ENCODE peak calls at places on chromosomes 1 and 21, in four cellular contexts. Q is WTC11, B is K562, X is HepG2. R is an unnamed sample.
A peak's percentile ranks its signal among the peaks of the same experiment; 100 is the strongest.

GRCh38 chr1:15848929-15849774 is 1.6 kb downstream of the SPEN start:
- DNase-seq in Q (peak; percentile 88), X (peak; percentile 88), B (peak; percentile 65), R (no peak)

GRCh38 chr1:2406451-2407041 is 5.8 kb downstream of the PEX10 start:
- DNase-seq in B (no peak), Q (peak; percentile 43), X (no peak), R (no peak)

GRCh38 chr1:1230656-1231399 is 973 bp downstream of the SDF4 start:
- DNase-seq in B (peak; percentile 68), X (peak; percentile 60), Q (no peak), R (no peak)

GRCh38 chr1:105210747-105211146 is 1461.0 kb downstream of the AMY1C start:
- DNase-seq in B (no peak), X (no peak), Q (no peak), R (no peak)

GRCh38 chr1:3038113-3038551 is 16.9 kb downstream of the ACTRT2 start:
- DNase-seq in B (no peak), Q (no peak), X (no peak), R (no peak)

GRCh38 chr1:97351846-97352245 is 569.0 kb downstream of the DPYD start:
- DNase-seq in B (no peak), Q (no peak), X (no peak), R (no peak)

GRCh38 chr1:99331083-99331482 is 66.8 kb downstream of the PLPPR4 start:
- DNase-seq in B (no peak), Q (no peak), X (no peak), R (no peak)

GRCh38 chr1:176919386-176920378 is 244.8 kb downstream of the ASTN1 start:
- DNase-seq in X (no peak), B (no peak), Q (no peak), R (no peak)

GRCh38 chr1:93703649-93704048 is 22.0 kb upstream of the BCAR3 start:
- DNase-seq in Q (no peak), X (peak; percentile 83), B (peak; percentile 45), R (no peak)

GRCh38 chr1:30816211-30817082 is 58.9 kb upstream of the LAPTM5 start:
- DNase-seq in Q (peak; percentile 91), X (no peak), B (no peak), R (no peak)

GRCh38 chr1:30618335-30618747 is 105.0 kb downstream of the MATN1 start:
- DNase-seq in X (no peak), B (no peak), Q (no peak), R (no peak)

GRCh38 chr1:44827197-44828002 is 15.7 kb downstream of the PTCH2 start:
- DNase-seq in X (peak; percentile 84), Q (peak; percentile 68), B (peak; percentile 48), R (no peak)

GRCh38 chr1:50780797-50781196 is 179.3 kb downstream of the FAF1 start:
- DNase-seq in Q (no peak), B (no peak), X (no peak), R (no peak)

GRCh38 chr1:204128964-204129896 is 22.6 kb downstream of the ETNK2 start:
- DNase-seq in X (no peak), B (peak; percentile 92), Q (peak; percentile 77), R (no peak)

GRCh38 chr1:164617607-164618564 is 58.9 kb downstream of the PBX1 start:
- DNase-seq in Q (peak; percentile 71), B (peak; percentile 34), X (peak; percentile 23), R (no peak)

GRCh38 chr1:2352341-2353214 is 38.8 kb downstream of the MORN1 start:
- DNase-seq in B (no peak), Q (no peak), X (no peak), R (no peak)

GRCh38 chr1:93471911-93472310 is 24.0 kb downstream of the FNBP1L start:
- DNase-seq in X (no peak), Q (no peak), B (no peak), R (no peak)

GRCh38 chr1:22821027-22821426 is 110.4 kb downstream of the EPHB2 start:
- DNase-seq in Q (no peak), X (no peak), B (no peak), R (no peak)

GRCh38 chr1:84689514-84690396 is 506 bp downstream of the SSX2IP start:
- DNase-seq in Q (peak; percentile 68), X (peak; percentile 35), B (peak; percentile 37), R (no peak)

GRCh38 chr1:36300526-36300925 is 5.6 kb upstream of the SH3D21 start:
- DNase-seq in X (no peak), Q (no peak), B (no peak), R (no peak)

DNA sequence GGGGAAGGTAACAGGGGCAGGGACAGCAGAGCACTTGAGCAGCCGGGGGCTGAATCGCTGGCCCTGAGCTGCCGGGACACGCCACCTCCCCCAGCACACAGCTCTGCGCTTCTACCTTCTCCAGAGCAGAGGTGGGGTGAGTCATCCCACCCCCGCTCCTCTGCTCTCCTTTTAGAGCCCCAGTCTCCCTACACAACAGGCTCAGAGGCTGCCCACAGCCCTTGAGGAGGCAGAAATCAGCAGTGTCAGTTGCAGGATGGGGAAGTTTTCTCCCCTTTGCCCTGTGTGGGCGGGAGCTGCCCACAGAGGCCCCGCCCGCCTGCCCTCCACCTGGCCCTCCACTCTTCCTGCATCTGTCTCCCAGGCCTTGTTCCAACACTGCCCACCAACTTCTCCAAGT is 94.6 kb downstream of the STUM start:
- DNase-seq in X (no peak), B (peak; percentile 88), Q (no peak), R (peak; percentile 33)
- TF ChIP-seq NR2C2 in X (no peak), B (peak; percentile 56), Q (no peak), R (no peak)

DNA sequence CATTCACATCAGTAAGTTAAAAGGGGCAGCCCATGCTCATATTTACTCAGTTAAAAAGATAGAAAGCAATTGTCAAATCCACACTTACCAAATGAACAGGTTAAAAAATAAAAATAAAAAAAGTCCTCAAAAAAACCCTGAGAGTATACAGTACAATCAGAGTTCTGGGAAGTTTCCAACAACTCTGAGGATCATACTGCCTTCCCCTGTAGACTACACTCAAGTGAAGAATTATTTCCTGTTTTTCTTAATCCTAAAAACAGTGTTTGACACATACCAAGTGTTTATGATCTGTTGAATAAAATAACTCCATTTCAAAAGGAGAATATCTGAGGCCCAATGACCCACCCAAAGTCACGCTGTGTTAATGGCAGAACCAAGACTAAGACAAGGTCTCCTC is 61.8 kb downstream of the INTS7 start:
- DNase-seq in B (no peak), X (no peak), Q (no peak), R (no peak)
- TF ChIP-seq NR2C2 in B (no peak), X (no peak), Q (no peak), R (no peak)

DNA sequence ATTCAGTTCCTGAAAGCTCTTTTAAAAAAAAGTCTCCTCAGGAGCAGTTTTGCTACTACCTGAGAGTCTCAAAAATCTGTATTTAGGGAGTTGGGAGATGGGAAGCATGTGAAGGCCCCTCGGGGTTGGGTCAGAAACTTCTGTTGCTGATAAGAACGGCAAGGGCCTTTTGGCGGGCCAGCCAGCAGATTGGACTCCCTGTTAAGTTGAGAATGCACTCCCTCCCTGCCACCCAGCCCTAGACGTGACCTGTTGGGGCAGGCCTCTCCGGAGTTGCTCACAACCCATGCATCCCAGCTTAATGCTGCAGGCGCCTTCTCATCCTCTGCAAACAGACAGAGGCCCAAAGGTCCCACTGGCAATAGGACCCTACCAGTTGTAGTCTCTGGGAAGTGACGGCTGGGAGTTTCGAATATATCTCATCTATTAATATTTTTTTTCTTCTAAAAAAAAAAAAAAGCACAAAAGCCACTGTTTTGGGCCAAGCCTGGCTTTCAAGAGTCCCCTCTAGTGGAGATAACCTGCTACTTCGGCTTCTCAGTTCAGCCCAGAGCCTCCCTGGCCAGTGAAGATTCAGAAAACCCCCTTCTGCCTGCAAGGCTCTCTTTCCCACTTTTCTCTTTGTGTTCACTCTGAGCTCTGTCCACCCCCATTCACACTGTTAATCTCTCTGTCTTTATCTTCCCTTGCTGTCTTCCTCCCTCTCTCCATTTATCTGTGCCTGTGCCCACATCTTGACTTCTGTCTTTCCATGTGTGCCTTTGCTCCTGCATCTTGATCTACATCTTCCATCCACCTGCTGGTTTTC is 5.3 kb downstream of the PLXNA2 start:
- DNase-seq in X (no peak), Q (peak; percentile 51), B (peak; percentile 71), R (no peak)
- TF ChIP-seq NR2C2 in X (no peak), Q (no peak), B (peak; percentile 23), R (no peak)

GRCh38 chr1:230781596-230781995 is 34.4 kb downstream of the CAPN9 start:
- DNase-seq in Q (no peak), X (no peak), B (no peak), R (no peak)
- TF ChIP-seq NR2C2 in Q (no peak), X (no peak), B (no peak), R (no peak)

GRCh38 chr1:17116643-17117042 is 2.6 kb downstream of the PADI2 start:
- DNase-seq in B (no peak), Q (no peak), X (no peak), R (no peak)
- TF ChIP-seq NR2C2 in B (no peak), Q (no peak), X (no peak), R (no peak)

GRCh38 chr1:27650527-27651175 is 15.7 kb upstream of the FGR start:
- DNase-seq in Q (no peak), X (peak; percentile 43), B (peak; percentile 37), R (no peak)
- TF ChIP-seq NR2C2 in Q (no peak), X (no peak), B (peak; percentile 28), R (no peak)

DNA sequence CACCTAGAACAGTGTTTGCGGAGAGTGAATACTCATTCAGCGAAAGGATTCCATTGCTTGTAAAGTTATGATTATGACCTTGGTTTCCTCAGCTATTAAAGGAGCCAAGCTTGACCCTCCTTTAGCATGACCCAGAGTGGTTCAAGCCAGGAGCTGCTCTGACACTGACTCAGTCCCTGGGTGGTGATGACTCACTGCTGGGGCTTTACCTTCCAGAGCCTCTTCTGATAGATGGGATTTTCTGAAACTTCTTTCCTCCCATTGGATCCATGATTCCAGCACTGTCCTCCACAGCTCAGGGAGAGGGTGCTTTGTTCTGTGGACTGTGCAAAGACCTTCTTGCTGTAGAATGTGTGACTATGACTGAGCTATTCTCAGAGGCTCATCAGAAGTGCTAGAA is 77.4 kb downstream of the S1PR1 start:
- DNase-seq in Q (no peak), B (no peak), X (no peak), R (no peak)
- TF ChIP-seq NR2C2 in Q (no peak), B (no peak), X (no peak), R (no peak)

GRCh38 chr21:29737188-29737587 is 202.6 kb downstream of the GRIK1 start:
- DNase-seq in B (no peak), Q (no peak), X (no peak), R (no peak)

GRCh38 chr21:29738730-29739129 is 201.1 kb downstream of the GRIK1 start:
- DNase-seq in Q (no peak), X (no peak), B (no peak), R (no peak)

DNA sequence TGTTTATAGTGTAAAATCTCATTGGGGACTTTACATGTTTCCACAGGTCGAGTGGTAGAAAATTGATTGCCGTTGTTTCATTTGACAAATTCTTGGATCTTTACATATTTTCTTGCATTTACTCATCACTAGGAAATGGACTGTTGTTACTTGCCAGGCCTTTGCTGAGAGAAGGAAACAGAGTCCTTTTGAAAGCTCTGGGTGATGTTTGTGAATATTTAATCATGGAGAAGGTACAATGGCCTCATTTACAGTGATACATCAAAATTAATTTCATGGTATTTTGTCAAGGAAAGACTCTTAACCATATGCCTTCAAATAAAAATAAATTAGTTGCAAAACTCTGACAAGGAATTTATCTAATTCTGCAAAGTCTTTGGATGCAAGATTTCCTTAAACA is 198.0 kb downstream of the GRIK1 start:
- DNase-seq in Q (no peak), X (no peak), B (no peak), R (no peak)
- TF ChIP-seq NR2C2 in Q (no peak), X (no peak), B (no peak), R (no peak)